ENCODE peak calls at places on chromosomes 3 and 15, in nine cellular contexts. One of them, this sample, is unnamed.
A peak's percentile ranks its signal among the peaks of the same experiment; 100 is the strongest.

GRCh38 chr15:90866161-90866715 is 2.1 kb upstream of the FURIN start:
- DNase-seq in A549: no peak
- DNase-seq in AG10803: no peak
- DNase-seq in endothelial cell: no peak
- DNase-seq in cardiac fibroblast: no peak
- DNase-seq in cardiac muscle cell: no peak
- DNase-seq in PC-9: no peak
- DNase-seq in GM13977: no peak
- DNase-seq in psoas muscle: no peak
- DNase-seq in this sample: no peak

GRCh38 chr3:135967867-135968266 is 2.3 kb downstream of the PPP2R3A start:
- DNase-seq in AG10803: no peak
- DNase-seq in psoas muscle: no peak
- DNase-seq in cardiac muscle cell: no peak
- DNase-seq in A549: no peak
- DNase-seq in endothelial cell: no peak
- DNase-seq in PC-9: no peak
- DNase-seq in GM13977: no peak
- DNase-seq in cardiac fibroblast: no peak
- DNase-seq in this sample: no peak

GRCh38 chr3:64693031-64693430 is 5.2 kb upstream of the ADAMTS9 start:
- DNase-seq in GM13977: no peak
- DNase-seq in endothelial cell: no peak
- DNase-seq in A549: no peak
- DNase-seq in cardiac fibroblast: no peak
- DNase-seq in AG10803: no peak
- DNase-seq in PC-9: no peak
- DNase-seq in psoas muscle: no peak
- DNase-seq in cardiac muscle cell: no peak
- DNase-seq in this sample: no peak

GRCh38 chr3:13536832-13537231 is 12.1 kb upstream of the FBLN2 start:
- DNase-seq in endothelial cell: peak; percentile 36
- DNase-seq in cardiac muscle cell: no peak
- DNase-seq in AG10803: no peak
- DNase-seq in cardiac fibroblast: no peak
- DNase-seq in psoas muscle: no peak
- DNase-seq in PC-9: no peak
- DNase-seq in A549: no peak
- DNase-seq in GM13977: no peak
- DNase-seq in this sample: no peak

GRCh38 chr3:52346623-52347530 is 30.8 kb downstream of the DNAH1 start:
- DNase-seq in A549: no peak
- DNase-seq in GM13977: no peak
- DNase-seq in endothelial cell: no peak
- DNase-seq in PC-9: no peak
- DNase-seq in AG10803: peak; percentile 85
- DNase-seq in cardiac fibroblast: peak; percentile 58
- DNase-seq in cardiac muscle cell: no peak
- DNase-seq in psoas muscle: no peak
- DNase-seq in this sample: peak; percentile 46

GRCh38 chr3:174355505-174355904 is 503.6 kb upstream of the NAALADL2 start:
- DNase-seq in cardiac fibroblast: peak; percentile 48
- DNase-seq in psoas muscle: no peak
- DNase-seq in AG10803: peak; percentile 40
- DNase-seq in A549: no peak
- DNase-seq in PC-9: no peak
- DNase-seq in GM13977: no peak
- DNase-seq in endothelial cell: no peak
- DNase-seq in cardiac muscle cell: no peak
- DNase-seq in this sample: no peak

GRCh38 chr15:98896802-98897732 is 110.5 kb downstream of the PGPEP1L start:
- DNase-seq in cardiac muscle cell: no peak
- DNase-seq in endothelial cell: no peak
- DNase-seq in AG10803: peak; percentile 99
- DNase-seq in A549: peak; percentile 99
- DNase-seq in GM13977: no peak
- DNase-seq in psoas muscle: no peak
- DNase-seq in cardiac fibroblast: peak; percentile 99
- DNase-seq in PC-9: peak; percentile 52
- DNase-seq in this sample: peak; percentile 99

GRCh38 chr15:62875626-62876021 is 166.9 kb upstream of the TPM1 start:
- DNase-seq in cardiac muscle cell: no peak
- DNase-seq in cardiac fibroblast: no peak
- DNase-seq in PC-9: no peak
- DNase-seq in psoas muscle: no peak
- DNase-seq in A549: no peak
- DNase-seq in endothelial cell: no peak
- DNase-seq in GM13977: no peak
- DNase-seq in AG10803: no peak
- DNase-seq in this sample: no peak

GRCh38 chr3:23640472-23641146 is 165.1 kb upstream of the UBE2E1 start:
- DNase-seq in AG10803: no peak
- DNase-seq in cardiac muscle cell: no peak
- DNase-seq in cardiac fibroblast: peak; percentile 44
- DNase-seq in GM13977: no peak
- DNase-seq in A549: no peak
- DNase-seq in psoas muscle: no peak
- DNase-seq in endothelial cell: no peak
- DNase-seq in PC-9: no peak
- DNase-seq in this sample: peak; percentile 23

DNA sequence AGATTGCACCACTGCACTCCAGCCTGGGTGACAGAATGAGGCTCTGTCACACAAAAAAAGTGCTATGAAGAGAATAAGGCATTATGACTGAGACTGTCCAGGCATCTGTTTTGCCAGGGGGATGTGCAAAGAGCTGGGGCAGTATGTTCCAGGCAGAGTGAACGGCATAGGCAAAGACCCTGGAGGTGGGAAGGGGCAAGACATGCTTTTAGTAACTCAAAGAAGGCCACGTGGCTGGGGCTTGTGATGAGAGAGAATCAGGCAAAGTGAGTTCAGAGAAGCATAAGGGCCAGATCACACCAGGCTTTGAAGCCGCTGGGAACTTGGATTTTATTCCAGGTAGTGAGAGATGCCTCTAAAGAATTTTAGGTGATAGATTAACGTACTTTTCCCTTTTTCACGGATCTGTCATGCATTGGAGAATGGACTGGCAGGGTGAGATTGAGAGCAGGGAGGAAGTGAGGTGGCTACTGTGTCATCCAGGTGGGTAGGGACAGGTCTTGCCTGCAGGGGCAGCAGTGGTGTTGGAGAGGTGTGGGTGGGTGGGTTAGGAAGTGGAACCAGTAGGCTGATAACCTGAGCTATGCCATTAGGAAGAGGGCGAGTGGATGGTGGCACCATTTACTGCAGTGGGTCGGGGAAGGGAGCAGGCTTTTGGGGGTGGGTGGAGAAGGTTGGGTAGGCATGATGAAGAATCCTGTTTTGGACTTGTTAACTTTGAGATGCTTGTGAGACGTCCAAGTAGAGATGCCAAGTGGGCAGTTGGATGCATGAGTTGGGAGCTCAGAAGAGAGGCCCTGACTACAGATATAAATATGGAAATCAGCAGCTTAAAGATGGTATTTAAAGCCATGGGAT is 31.6 kb downstream of the ATP2B2 start:
- DNase-seq in cardiac fibroblast: no peak
- DNase-seq in psoas muscle: no peak
- DNase-seq in A549: no peak
- DNase-seq in cardiac muscle cell: no peak
- DNase-seq in AG10803: no peak
- DNase-seq in PC-9: no peak
- DNase-seq in endothelial cell: no peak
- DNase-seq in GM13977: no peak
- DNase-seq in this sample: no peak
- TF ChIP-seq CTCF in cardiac fibroblast: no peak
- TF ChIP-seq CTCF in psoas muscle: no peak
- TF ChIP-seq CTCF in A549: no peak
- TF ChIP-seq CTCF in cardiac muscle cell: no peak
- TF ChIP-seq CTCF in AG10803: no peak
- TF ChIP-seq CTCF in PC-9: no peak
- TF ChIP-seq CTCF in endothelial cell: no peak
- TF ChIP-seq CTCF in GM13977: no peak
- TF ChIP-seq CTCF in this sample: no peak

GRCh38 chr3:157540656-157541055 is 37.4 kb upstream of the VEPH1 start:
- DNase-seq in GM13977: no peak
- DNase-seq in endothelial cell: no peak
- DNase-seq in psoas muscle: no peak
- DNase-seq in PC-9: no peak
- DNase-seq in A549: no peak
- DNase-seq in cardiac muscle cell: no peak
- DNase-seq in cardiac fibroblast: no peak
- DNase-seq in AG10803: no peak
- DNase-seq in this sample: no peak

GRCh38 chr3:157541506-157542236 is 38.5 kb upstream of the VEPH1 start:
- DNase-seq in A549: no peak
- DNase-seq in cardiac fibroblast: no peak
- DNase-seq in psoas muscle: no peak
- DNase-seq in GM13977: no peak
- DNase-seq in AG10803: no peak
- DNase-seq in cardiac muscle cell: no peak
- DNase-seq in endothelial cell: no peak
- DNase-seq in PC-9: no peak
- DNase-seq in this sample: no peak

GRCh38 chr3:157544501-157545139 is 41.4 kb upstream of the VEPH1 start:
- DNase-seq in endothelial cell: no peak
- DNase-seq in cardiac fibroblast: peak; percentile 89
- DNase-seq in cardiac muscle cell: no peak
- DNase-seq in A549: no peak
- DNase-seq in psoas muscle: no peak
- DNase-seq in AG10803: peak; percentile 94
- DNase-seq in PC-9: no peak
- DNase-seq in GM13977: no peak
- DNase-seq in this sample: peak; percentile 49

GRCh38 chr3:157543491-157544035 is 40.3 kb upstream of the VEPH1 start:
- DNase-seq in cardiac muscle cell: no peak
- DNase-seq in GM13977: no peak
- DNase-seq in cardiac fibroblast: peak; percentile 54
- DNase-seq in psoas muscle: no peak
- DNase-seq in AG10803: peak; percentile 40
- DNase-seq in endothelial cell: no peak
- DNase-seq in A549: no peak
- DNase-seq in PC-9: no peak
- DNase-seq in this sample: no peak

DNA sequence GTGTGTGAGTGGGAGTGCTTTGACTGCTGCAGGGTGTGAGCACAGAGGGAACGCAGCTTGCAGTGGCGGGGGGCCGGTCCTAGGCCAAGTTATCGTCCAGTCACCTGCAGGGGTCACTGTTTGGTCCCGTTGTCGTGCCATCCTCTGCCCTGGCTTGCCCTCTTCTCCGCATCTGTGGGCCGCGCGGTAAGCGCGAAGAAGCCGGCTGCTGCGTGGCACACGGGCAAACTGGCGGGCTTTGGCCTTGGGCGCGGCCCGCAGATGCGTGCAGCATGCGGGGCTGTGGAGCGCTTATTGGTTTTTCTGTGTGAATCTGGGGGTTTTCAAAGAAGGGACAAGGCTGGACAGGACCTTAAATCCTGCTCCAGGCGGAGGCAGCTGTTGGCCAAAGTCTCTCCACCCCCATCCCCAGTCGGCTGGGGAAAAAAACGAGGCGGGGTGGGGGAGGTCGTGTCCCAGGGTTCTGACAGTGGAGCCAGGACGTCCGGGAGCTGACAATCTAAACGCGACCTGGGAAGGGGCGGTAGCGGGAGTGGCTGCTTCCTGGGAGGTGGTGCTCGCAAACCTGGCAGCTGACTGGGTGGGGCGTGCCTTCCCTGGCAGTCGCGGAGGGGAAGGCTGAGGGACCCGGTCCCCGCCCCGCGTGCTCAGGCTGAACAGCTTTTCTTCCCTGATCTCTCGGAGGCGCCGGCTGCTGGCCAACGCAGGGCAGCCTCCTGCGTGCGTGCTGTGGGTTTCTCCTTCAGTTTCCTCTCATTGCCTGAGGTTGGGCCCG is 39.7 kb upstream of the VEPH1 start:
- DNase-seq in cardiac fibroblast: peak; percentile 78
- DNase-seq in cardiac muscle cell: peak; percentile 46
- DNase-seq in AG10803: peak; percentile 81
- DNase-seq in endothelial cell: peak; percentile 38
- DNase-seq in PC-9: peak; percentile 82
- DNase-seq in psoas muscle: peak; percentile 89
- DNase-seq in GM13977: no peak
- DNase-seq in A549: peak; percentile 48
- DNase-seq in this sample: peak; percentile 63
- TF ChIP-seq CTCF in cardiac fibroblast: peak; percentile 41
- TF ChIP-seq CTCF in cardiac muscle cell: peak; percentile 46
- TF ChIP-seq CTCF in AG10803: peak; percentile 35
- TF ChIP-seq CTCF in endothelial cell: no peak
- TF ChIP-seq CTCF in PC-9: peak; percentile 48
- TF ChIP-seq CTCF in psoas muscle: no peak
- TF ChIP-seq CTCF in GM13977: no peak
- TF ChIP-seq CTCF in A549: peak; percentile 40
- TF ChIP-seq CTCF in this sample: peak; percentile 42

GRCh38 chr3:72996473-72997333 is at the start of gene PPP4R2:
- DNase-seq in A549: peak; percentile 72
- DNase-seq in cardiac muscle cell: peak; percentile 95
- DNase-seq in GM13977: peak; percentile 90
- DNase-seq in AG10803: peak; percentile 92
- DNase-seq in PC-9: peak; percentile 86
- DNase-seq in cardiac fibroblast: peak; percentile 90
- DNase-seq in endothelial cell: peak; percentile 93
- DNase-seq in psoas muscle: peak; percentile 95
- DNase-seq in this sample: peak; percentile 89

GRCh38 chr3:72996121-72996472 is 514 bp upstream of the PPP4R2 start:
- DNase-seq in PC-9: peak; percentile 2
- DNase-seq in GM13977: no peak
- DNase-seq in cardiac fibroblast: no peak
- DNase-seq in A549: no peak
- DNase-seq in AG10803: no peak
- DNase-seq in cardiac muscle cell: no peak
- DNase-seq in endothelial cell: no peak
- DNase-seq in psoas muscle: peak; percentile 56
- DNase-seq in this sample: no peak

GRCh38 chr3:72995337-72995736 is 1.3 kb upstream of the PPP4R2 start:
- DNase-seq in cardiac muscle cell: no peak
- DNase-seq in A549: no peak
- DNase-seq in PC-9: no peak
- DNase-seq in psoas muscle: no peak
- DNase-seq in endothelial cell: no peak
- DNase-seq in AG10803: no peak
- DNase-seq in GM13977: no peak
- DNase-seq in cardiac fibroblast: no peak
- DNase-seq in this sample: no peak

GRCh38 chr3:72998489-72998888 is 1.9 kb downstream of the PPP4R2 start:
- DNase-seq in cardiac muscle cell: no peak
- DNase-seq in GM13977: peak; percentile 17
- DNase-seq in A549: no peak
- DNase-seq in psoas muscle: no peak
- DNase-seq in cardiac fibroblast: no peak
- DNase-seq in AG10803: peak; percentile 35
- DNase-seq in PC-9: no peak
- DNase-seq in endothelial cell: no peak
- DNase-seq in this sample: no peak

GRCh38 chr3:72997421-72997961 is 880 bp downstream of the PPP4R2 start:
- DNase-seq in PC-9: peak; percentile 12
- DNase-seq in AG10803: peak; percentile 69
- DNase-seq in A549: peak; percentile 67
- DNase-seq in psoas muscle: no peak
- DNase-seq in cardiac muscle cell: peak; percentile 64
- DNase-seq in endothelial cell: peak; percentile 17
- DNase-seq in GM13977: peak; percentile 62
- DNase-seq in cardiac fibroblast: peak; percentile 76
- DNase-seq in this sample: peak; percentile 69
- TF ChIP-seq CTCF in PC-9: peak; percentile 60
- TF ChIP-seq CTCF in AG10803: peak; percentile 63
- TF ChIP-seq CTCF in A549: peak; percentile 55
- TF ChIP-seq CTCF in psoas muscle: peak; percentile 27
- TF ChIP-seq CTCF in cardiac muscle cell: peak; percentile 51
- TF ChIP-seq CTCF in endothelial cell: no peak
- TF ChIP-seq CTCF in GM13977: peak; percentile 59
- TF ChIP-seq CTCF in cardiac fibroblast: peak; percentile 44
- TF ChIP-seq CTCF in this sample: peak; percentile 48

GRCh38 chr3:172836390-172836997 is 86.0 kb downstream of the ECT2 start:
- DNase-seq in endothelial cell: peak; percentile 46
- DNase-seq in GM13977: peak; percentile 9
- DNase-seq in psoas muscle: no peak
- DNase-seq in PC-9: peak; percentile 38
- DNase-seq in cardiac fibroblast: peak; percentile 75
- DNase-seq in cardiac muscle cell: peak; percentile 57
- DNase-seq in A549: peak; percentile 18
- DNase-seq in AG10803: peak; percentile 43
- DNase-seq in this sample: peak; percentile 49
- TF ChIP-seq CTCF in endothelial cell: peak; percentile 62
- TF ChIP-seq CTCF in GM13977: peak; percentile 58
- TF ChIP-seq CTCF in psoas muscle: peak; percentile 44
- TF ChIP-seq CTCF in PC-9: peak; percentile 77
- TF ChIP-seq CTCF in cardiac fibroblast: peak; percentile 74
- TF ChIP-seq CTCF in cardiac muscle cell: peak; percentile 78
- TF ChIP-seq CTCF in A549: peak; percentile 62
- TF ChIP-seq CTCF in AG10803: peak; percentile 82
- TF ChIP-seq CTCF in this sample: peak; percentile 78